ENCODE peak calls at places on chromosomes 13 and 19, in seven cellular contexts. E is GM23338; V is PC-3; Y is BE2C; T is A549; X is left ventricle myocardium inferior; U is CD4-positive, alpha-beta memory T cell. P is an unnamed sample.

GRCh38 chr13:47869780-47870179 is 131.3 kb downstream of the SUCLA2 start:
- DNase-seq in E (no peak), V (no peak), Y (no peak), T (no peak), X (no peak), U (no peak), P (no peak)

GRCh38 chr19:46898731-46899130 is 37.9 kb downstream of the ARHGAP35 start:
- DNase-seq in E (peak; percentile 33), V (no peak), Y (no peak), T (no peak), X (no peak), U (no peak), P (no peak)

GRCh38 chr13:114282143-114282685 is 813 bp downstream of the UPF3A start:
- DNase-seq in E (peak; percentile 82), V (peak; percentile 54), Y (peak; percentile 40), T (no peak), X (peak; percentile 21), U (no peak), P (no peak)

GRCh38 chr13:74306496-74306895 is 172.3 kb upstream of the KLF12 start:
- DNase-seq in E (peak; percentile 56), V (peak; percentile 4), Y (no peak), T (no peak), X (no peak), U (no peak), P (no peak)

GRCh38 chr13:104534847-104535246 is 1468.6 kb upstream of the SLC10A2 start:
- DNase-seq in E (peak; percentile 76), V (peak; percentile 18), Y (no peak), T (no peak), X (no peak), U (no peak), P (peak; percentile 2)

GRCh38 chr13:105598551-105598950 is 936.9 kb downstream of the EFNB2 start:
- DNase-seq in E (no peak), V (no peak), Y (no peak), T (no peak), X (no peak), U (no peak), P (no peak)

GRCh38 chr19:42052241-42052863 is 17.7 kb downstream of the GRIK5 start:
- DNase-seq in E (no peak), V (peak; percentile 27), Y (peak; percentile 98), T (no peak), X (no peak), U (no peak), P (no peak)

GRCh38 chr13:38213307-38213706 is 136.3 kb upstream of the UFM1 start:
- DNase-seq in E (no peak), V (peak; percentile 60), Y (no peak), T (no peak), X (no peak), U (no peak), P (no peak)

GRCh38 chr13:39012608-39013007 is 22.0 kb upstream of the STOML3 start:
- DNase-seq in E (peak; percentile 77), V (no peak), Y (no peak), T (no peak), X (no peak), U (no peak), P (no peak)

DNA sequence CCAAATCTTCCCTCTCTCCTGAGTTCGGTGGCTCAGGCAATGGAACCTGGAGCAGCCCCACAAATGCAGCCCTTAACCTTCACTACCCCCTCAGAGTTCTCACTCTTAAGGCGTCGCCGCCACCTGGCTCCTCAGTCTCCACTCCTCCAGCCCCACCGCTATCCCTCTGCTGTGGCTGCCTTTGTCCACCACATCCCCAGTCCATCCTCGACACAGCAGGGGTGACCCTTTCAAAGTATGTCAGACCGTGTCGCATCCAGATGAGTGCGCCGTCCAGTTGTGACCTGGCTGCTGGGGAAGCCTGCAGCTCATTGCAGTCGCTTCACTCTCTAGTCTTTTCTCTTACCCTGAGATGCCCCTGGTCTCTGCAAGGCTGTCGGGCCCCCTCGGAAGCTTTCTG is 1.0 kb downstream of the SPPL2B start:
- DNase-seq in E (no peak), V (no peak), Y (no peak), T (no peak), X (no peak), U (no peak), P (peak; percentile 40)
- H3K4me1 ChIP-seq in E (peaks cover 21% of the 10 kb centered on the region), V (peaks cover 11% of the 10 kb centered on the region), Y (peaks cover 33% of the 10 kb centered on the region), T (peaks cover 28% of the 10 kb centered on the region), X (peaks cover 74% of the 10 kb centered on the region), U (peaks cover 49% of the 10 kb centered on the region), P (peaks cover 2% of the 10 kb centered on the region)

GRCh38 chr19:18502236-18502632 is 19.6 kb downstream of the ELL start:
- DNase-seq in E (no peak), V (no peak), Y (no peak), T (no peak), X (no peak), U (no peak), P (no peak)
- H3K4me1 ChIP-seq in E (no peaks in the 10 kb centered on the region), V (peaks cover 16% of the 10 kb centered on the region), Y (peaks cover 16% of the 10 kb centered on the region), T (peaks cover 26% of the 10 kb centered on the region), X (peaks cover 99% of the 10 kb centered on the region), U (peaks cover 100% of the 10 kb centered on the region), P (peaks cover 36% of the 10 kb centered on the region)

GRCh38 chr19:15289673-15290072 is 42.7 kb downstream of the BRD4 start:
- DNase-seq in E (no peak), V (no peak), Y (no peak), T (no peak), X (no peak), U (no peak), P (no peak)

GRCh38 chr19:15291666-15292065 is 40.7 kb downstream of the BRD4 start:
- DNase-seq in E (no peak), V (no peak), Y (no peak), T (no peak), X (no peak), U (no peak), P (no peak)

GRCh38 chr19:15291089-15291488 is 41.2 kb downstream of the BRD4 start:
- DNase-seq in E (no peak), V (no peak), Y (no peak), T (no peak), X (no peak), U (no peak), P (no peak)

GRCh38 chr19:15292140-15292539 is 40.2 kb downstream of the BRD4 start:
- DNase-seq in E (no peak), V (no peak), Y (no peak), T (no peak), X (no peak), U (no peak), P (no peak)

DNA sequence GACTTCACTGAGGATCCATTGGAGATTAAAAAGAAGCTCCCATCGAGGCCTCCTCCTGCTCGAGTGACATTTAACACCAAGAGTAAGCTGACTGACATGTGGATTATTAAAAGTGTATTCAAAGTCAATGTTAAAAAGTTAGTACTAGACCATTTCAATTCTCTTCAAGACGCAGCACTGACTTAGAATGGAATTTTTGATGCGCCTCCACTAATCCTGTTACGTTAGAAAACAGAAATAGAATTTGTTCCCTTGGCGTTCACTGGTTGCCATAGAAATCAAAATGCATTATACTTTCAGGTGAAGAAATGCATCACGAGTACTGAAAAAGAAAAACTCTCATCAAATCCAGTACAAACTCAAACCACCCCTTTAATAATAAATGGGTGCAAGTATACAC is 42.2 kb downstream of the BRD4 start:
- DNase-seq in E (no peak), V (no peak), Y (no peak), T (no peak), X (no peak), U (no peak), P (no peak)
- H3K4me1 ChIP-seq in E (peaks cover 88% of the 10 kb centered on the region), V (no peaks in the 10 kb centered on the region), Y (peaks cover 45% of the 10 kb centered on the region), T (peaks cover 74% of the 10 kb centered on the region), X (peaks cover 100% of the 10 kb centered on the region), U (peaks cover 96% of the 10 kb centered on the region), P (peaks cover 44% of the 10 kb centered on the region)

GRCh38 chr19:15287496-15287895 is 44.8 kb downstream of the BRD4 start:
- DNase-seq in E (no peak), V (no peak), Y (no peak), T (no peak), X (no peak), U (no peak), P (no peak)

GRCh38 chr19:15285896-15286591 is 46.3 kb downstream of the BRD4 start:
- DNase-seq in E (peak; percentile 44), V (no peak), Y (no peak), T (no peak), X (no peak), U (no peak), P (peak; percentile 28)

GRCh38 chr19:15284896-15285295 is 47.4 kb downstream of the BRD4 start:
- DNase-seq in E (no peak), V (no peak), Y (no peak), T (no peak), X (no peak), U (no peak), P (no peak)

GRCh38 chr19:15286688-15287355 is 45.5 kb downstream of the BRD4 start:
- DNase-seq in E (no peak), V (no peak), Y (no peak), T (no peak), X (no peak), U (no peak), P (no peak)

DNA sequence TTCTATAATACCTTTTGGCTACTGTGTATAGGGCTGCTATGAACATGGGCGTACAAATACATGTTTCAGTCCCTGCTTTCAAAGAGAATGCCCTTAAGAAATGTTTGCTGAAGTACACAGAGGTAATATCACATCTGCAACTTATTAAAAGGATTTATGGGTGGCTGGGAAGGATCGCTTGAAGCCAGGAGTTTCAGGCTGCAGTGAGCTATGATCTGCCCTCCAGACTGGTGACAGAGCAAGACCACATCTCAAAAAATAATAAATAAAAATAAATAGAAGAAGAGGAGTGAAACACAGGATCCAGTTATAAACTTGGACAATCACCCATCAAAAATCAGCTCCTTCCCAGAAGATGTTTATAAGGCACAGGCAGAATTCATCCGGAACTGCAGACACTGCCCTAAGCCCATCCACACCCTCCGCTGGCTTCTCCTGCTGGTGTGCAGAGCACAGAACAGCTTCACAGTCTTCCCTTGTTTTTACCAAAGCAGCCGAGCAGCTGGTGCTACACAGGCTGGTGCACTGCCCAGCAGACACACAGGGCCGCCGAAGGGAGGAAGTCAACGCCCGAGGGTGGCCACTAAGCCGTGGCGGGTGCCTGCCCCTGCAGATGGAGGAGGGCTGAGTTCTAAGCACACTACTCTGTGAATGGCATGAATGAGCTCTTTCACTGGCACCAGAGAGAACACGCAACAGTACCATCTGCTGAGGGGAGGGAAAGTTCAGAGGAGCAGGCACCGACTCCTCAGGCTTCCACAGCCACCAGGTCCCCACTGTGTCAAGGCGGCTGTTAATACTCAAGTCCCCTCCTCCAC is 44.0 kb downstream of the BRD4 start:
- DNase-seq in E (no peak), V (no peak), Y (peak; percentile 85), T (no peak), X (no peak), U (no peak), P (no peak)
- H3K4me1 ChIP-seq in E (peaks cover 86% of the 10 kb centered on the region), V (peaks cover 16% of the 10 kb centered on the region), Y (peaks cover 41% of the 10 kb centered on the region), T (peaks cover 74% of the 10 kb centered on the region), X (peaks cover 100% of the 10 kb centered on the region), U (peaks cover 96% of the 10 kb centered on the region), P (peaks cover 7% of the 10 kb centered on the region)

DNA sequence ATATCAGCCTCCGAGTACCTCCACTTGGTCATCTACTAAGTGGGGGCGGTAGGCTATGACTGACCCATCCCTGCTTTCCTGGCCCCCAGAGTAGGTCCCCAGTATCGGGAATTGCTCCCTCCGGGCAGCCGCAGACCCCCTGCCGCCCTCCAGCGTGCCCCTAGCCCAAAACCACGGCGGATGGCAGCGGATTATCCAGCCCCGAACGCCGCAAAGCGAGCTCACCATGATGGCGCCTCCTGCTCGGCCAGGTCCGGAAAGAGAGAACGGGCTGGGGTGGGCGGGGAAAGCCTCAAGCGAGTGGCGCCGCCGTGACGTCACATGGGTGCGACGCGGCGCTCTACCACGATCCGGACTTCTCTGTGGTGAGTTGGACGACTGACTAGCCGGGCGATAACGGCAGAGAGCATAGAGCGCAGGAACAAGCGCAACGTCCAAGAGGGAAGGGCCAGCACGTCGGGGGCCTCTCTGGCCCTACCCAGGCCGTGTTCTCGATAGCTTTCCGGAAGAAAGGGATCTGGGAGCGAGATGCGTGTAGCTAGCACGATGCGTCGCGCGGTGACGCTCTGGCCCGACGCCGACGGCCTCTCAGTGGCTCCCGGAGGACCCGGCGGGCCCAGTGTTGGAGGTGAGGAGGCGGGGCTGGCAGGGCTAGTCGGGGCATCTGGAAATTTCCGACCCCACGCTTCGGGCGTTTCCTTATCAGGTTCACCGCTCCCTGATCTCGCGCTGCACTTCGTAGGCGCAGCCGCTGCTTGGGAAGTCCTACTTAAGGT is at the start of the genes RPL18 and SPHK2:
- DNase-seq in E (peak; percentile 98), V (peak; percentile 96), Y (peak; percentile 99), T (peak; percentile 99), X (peak; percentile 97), U (peak; percentile 97), P (peak; percentile 99)
- H3K4me1 ChIP-seq in E (peaks cover 37% of the 10 kb centered on the region), V (peaks cover 27% of the 10 kb centered on the region), Y (peaks cover 19% of the 10 kb centered on the region), T (peaks cover 50% of the 10 kb centered on the region), X (peaks cover 79% of the 10 kb centered on the region), U (peaks cover 50% of the 10 kb centered on the region), P (peaks cover 5% of the 10 kb centered on the region)

P was measured in small intestine.